ENCODE peak calls at places on chromosomes 13 and 19, in four cellular contexts. Z is K562, M is HepG2, K is H1. U is an unnamed sample.

GRCh38 chr19:53624776-53625540 is 6.8 kb upstream of the DPRX start:
- DNase-seq in K (no peak), Z (no peak), M (no peak), U (no peak)

GRCh38 chr19:3580156-3580955 is 4.9 kb upstream of the GIPC3 start:
- DNase-seq in M (peak; percentile 56), K (no peak), Z (peak; percentile 80), U (no peak)

GRCh38 chr13:73171242-73171641 is 112.4 kb downstream of the KLF5 start:
- DNase-seq in K (no peak), M (no peak), Z (no peak), U (no peak)

GRCh38 chr13:102310691-102311432 is 91.0 kb downstream of the FGF14 start:
- DNase-seq in Z (no peak), K (no peak), M (no peak), U (no peak)

GRCh38 chr13:73898276-73898675 is 235.9 kb downstream of the KLF12 start:
- DNase-seq in M (no peak), K (no peak), Z (no peak), U (no peak)

GRCh38 chr13:26017196-26017921 is 34.5 kb downstream of the SHISA2 start:
- DNase-seq in M (no peak), Z (no peak), K (no peak), U (no peak)

GRCh38 chr13:50334944-50335343 is 319.7 kb downstream of the KCNRG start:
- DNase-seq in K (no peak), Z (peak; percentile 66), M (peak; percentile 50), U (no peak)

GRCh38 chr19:3055741-3056453 is 6.4 kb downstream of the TLE5 start:
- DNase-seq in M (no peak), Z (no peak), K (no peak), U (no peak)

GRCh38 chr13:44755872-44756271 is 179.7 kb upstream of the TSC22D1 start:
- DNase-seq in M (peak; percentile 18), Z (no peak), K (no peak), U (no peak)

GRCh38 chr13:113350065-113350937 is 13.6 kb downstream of the GRTP1 start:
- DNase-seq in K (no peak), Z (no peak), M (peak; percentile 20), U (no peak)

GRCh38 chr13:49840266-49840665 is 47.8 kb upstream of the KPNA3 start:
- DNase-seq in M (peak; percentile 61), Z (peak; percentile 36), K (no peak), U (no peak)

GRCh38 chr13:51323824-51324511 is 15.5 kb upstream of the SERPINE3 start:
- DNase-seq in M (no peak), K (no peak), Z (no peak), U (no peak)

GRCh38 chr19:45467115-45467455 is 711 bp upstream of the FOSB start:
- DNase-seq in M (no peak), Z (peak; percentile 40), K (no peak), U (no peak)

GRCh38 chr19:17902701-17903100 is 30.1 kb upstream of the CCDC124 start:
- DNase-seq in K (no peak), Z (no peak), M (no peak), U (no peak)

GRCh38 chr19:35899547-35900214 is 659 bp downstream of the NFKBID start:
- DNase-seq in M (peak; percentile 47), Z (peak; percentile 92), K (no peak), U (peak; percentile 78)
- TF ChIP-seq CBX5 in M (no peak), Z (no peak), K (no peak), U (no peak)

GRCh38 chr19:23909222-23909621 is 5.5 kb upstream of the ZNF726 start:
- DNase-seq in Z (no peak), M (no peak), K (no peak), U (no peak)
- TF ChIP-seq CBX5 in Z (no peak), M (no peak), K (no peak), U (no peak)

GRCh38 chr19:287381-287871 is 3.8 kb downstream of the PLPP2 start:
- DNase-seq in K (no peak), M (no peak), Z (no peak), U (no peak)

GRCh38 chr19:288911-289310 is 2.3 kb downstream of the PLPP2 start:
- DNase-seq in Z (no peak), M (no peak), K (no peak), U (no peak)

GRCh38 chr19:291561-292280 is 518 bp upstream of the PLPP2 start:
- DNase-seq in Z (no peak), M (no peak), K (no peak), U (no peak)

GRCh38 chr19:290539-291521 is at the start of gene PLPP2:
- DNase-seq in M (no peak), Z (no peak), K (peak; percentile 85), U (no peak)

DNA sequence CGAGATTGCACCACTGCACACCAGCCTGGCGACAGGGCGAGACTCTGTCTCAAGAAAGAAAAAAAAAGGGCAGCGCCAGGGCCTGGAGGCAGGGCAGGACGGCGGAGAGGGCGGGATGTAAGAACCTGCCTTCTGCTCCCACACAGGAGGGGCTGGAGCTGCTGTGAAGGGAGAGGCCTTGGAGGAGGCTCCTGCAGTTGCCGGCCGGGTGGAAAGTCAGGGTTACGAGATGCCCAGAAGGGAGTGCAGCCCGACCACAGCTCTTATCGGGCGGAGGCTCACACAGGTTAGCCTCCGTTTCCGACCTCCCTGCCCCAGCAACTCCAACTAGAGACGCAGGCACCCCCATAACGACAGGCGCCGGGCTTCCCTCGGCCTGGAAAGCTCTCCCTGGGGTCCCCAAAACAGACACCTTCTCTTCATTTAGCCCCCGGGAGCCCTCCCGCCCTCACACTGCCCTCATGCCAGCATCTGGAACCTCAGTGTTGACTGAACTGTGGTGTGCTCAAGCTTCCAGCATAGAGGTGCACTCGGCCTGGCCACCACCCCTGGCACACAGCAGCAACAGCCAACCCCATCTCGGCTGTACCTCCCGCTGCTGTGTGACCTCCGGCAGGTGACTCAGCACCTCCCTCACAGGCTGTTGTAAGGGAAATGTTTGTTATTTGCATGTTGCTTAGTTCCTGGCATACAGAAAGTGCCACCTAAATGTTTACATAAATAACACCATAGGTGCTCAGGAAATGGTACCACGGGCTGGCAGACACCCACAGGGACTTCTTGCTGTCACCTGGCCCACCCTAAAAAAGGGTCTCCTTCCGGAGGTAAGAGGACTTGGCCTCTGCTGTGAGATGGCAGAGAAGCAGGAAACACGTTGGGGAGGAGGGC is 1.3 kb downstream of the PLPP2 start:
- DNase-seq in M (peak; percentile 42), Z (peak; percentile 56), K (peak; percentile 71), U (no peak)
- TF ChIP-seq CBX5 in M (no peak), Z (no peak), K (no peak), U (no peak)

GRCh38 chr19:41880329-41880708 is 2.7 kb upstream of the ARHGEF1 start:
- DNase-seq in K (no peak), Z (no peak), M (no peak), U (no peak)
- TF ChIP-seq CBX5 in K (no peak), Z (no peak), M (no peak), U (no peak)

GRCh38 chr19:15463865-15464371 is 426 bp downstream of the RASAL3 start:
- DNase-seq in Z (no peak), M (no peak), K (no peak), U (no peak)
- TF ChIP-seq CBX5 in Z (no peak), M (no peak), K (no peak), U (no peak)

U was measured in GM12878.